ENCODE peak calls at places on chromosomes 11 and 22, in six cellular contexts. H, N, I, M, Y and E are unnamed samples.

GRCh38 chr11:35364101-35364780 is 55.1 kb downstream of the SLC1A2 start:
- DNase-seq in Y (peak; percentile 74), N (peak; percentile 62), I (peak; percentile 59), H (no peak), M (peak; percentile 96), E (peak; percentile 85)

GRCh38 chr11:129237880-129238638 is 45.9 kb upstream of the ARHGAP32 start:
- DNase-seq in I (no peak), H (no peak), Y (no peak), N (no peak), M (no peak), E (no peak)

GRCh38 chr11:63686912-63687311 is 5.6 kb downstream of the RTN3 start:
- DNase-seq in H (no peak), N (no peak), M (no peak), I (no peak), Y (no peak), E (no peak)

GRCh38 chr11:8107642-8108041 is 26.6 kb downstream of the TUB start:
- DNase-seq in M (no peak), H (no peak), N (no peak), I (no peak), Y (no peak), E (no peak)

GRCh38 chr11:35321532-35322320 is 97.6 kb downstream of the SLC1A2 start:
- DNase-seq in I (no peak), N (no peak), M (peak; percentile 68), H (no peak), Y (no peak), E (peak; percentile 56)

GRCh38 chr11:65809496-65809895 is 22.6 kb downstream of the OVOL1 start:
- DNase-seq in H (no peak), N (no peak), I (no peak), M (no peak), Y (no peak), E (no peak)

GRCh38 chr11:29328961-29329441 is 687.8 kb downstream of the KCNA4 start:
- DNase-seq in M (peak; percentile 14), N (no peak), Y (peak; percentile 84), H (no peak), I (no peak), E (peak; percentile 99)

GRCh38 chr11:36499325-36499724 is 10.7 kb downstream of the TRAF6 start:
- DNase-seq in H (no peak), Y (no peak), M (no peak), I (no peak), N (no peak), E (no peak)

GRCh38 chr11:2899080-2899783 is 13.7 kb upstream of the CDKN1C start:
- DNase-seq in I (peak; percentile 74), N (no peak), H (no peak), Y (no peak), M (peak; percentile 71), E (no peak)
- H3K4me3 ChIP-seq in I (no peak overlapping the region), N (peak overlapping the region; percentile 1), H (peak overlapping the region; percentile 31), Y (no peak overlapping the region), M (no peak overlapping the region), E (no peak overlapping the region)

DNA sequence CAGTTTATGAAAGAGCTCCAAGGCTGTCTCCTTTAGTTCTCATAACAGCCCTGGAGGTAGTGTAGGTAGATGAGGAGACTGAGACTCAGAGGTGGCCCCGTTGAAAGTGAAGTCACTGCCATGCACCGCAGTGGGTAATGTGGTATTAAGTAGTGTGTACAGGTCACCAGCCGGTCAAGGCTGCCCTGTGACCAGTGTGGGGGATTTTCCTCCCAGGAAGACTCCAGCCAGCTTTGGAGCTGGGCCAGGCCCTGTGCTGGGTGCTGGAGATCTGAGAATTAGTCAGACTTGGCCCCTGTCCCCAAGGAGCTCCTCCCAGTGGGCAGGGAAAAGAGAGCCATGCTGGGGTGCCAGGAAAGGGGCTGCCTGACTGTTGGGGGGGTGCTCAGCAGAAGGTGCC is 5.3 kb downstream of the OMP start:
- DNase-seq in M (peak; percentile 94), I (peak; percentile 72), N (peak; percentile 73), H (no peak), Y (peak; percentile 73), E (peak; percentile 51)
- TF ChIP-seq CTCF in M (no peak), I (no peak), N (no peak), H (no peak), Y (no peak), E (no peak)

DNA sequence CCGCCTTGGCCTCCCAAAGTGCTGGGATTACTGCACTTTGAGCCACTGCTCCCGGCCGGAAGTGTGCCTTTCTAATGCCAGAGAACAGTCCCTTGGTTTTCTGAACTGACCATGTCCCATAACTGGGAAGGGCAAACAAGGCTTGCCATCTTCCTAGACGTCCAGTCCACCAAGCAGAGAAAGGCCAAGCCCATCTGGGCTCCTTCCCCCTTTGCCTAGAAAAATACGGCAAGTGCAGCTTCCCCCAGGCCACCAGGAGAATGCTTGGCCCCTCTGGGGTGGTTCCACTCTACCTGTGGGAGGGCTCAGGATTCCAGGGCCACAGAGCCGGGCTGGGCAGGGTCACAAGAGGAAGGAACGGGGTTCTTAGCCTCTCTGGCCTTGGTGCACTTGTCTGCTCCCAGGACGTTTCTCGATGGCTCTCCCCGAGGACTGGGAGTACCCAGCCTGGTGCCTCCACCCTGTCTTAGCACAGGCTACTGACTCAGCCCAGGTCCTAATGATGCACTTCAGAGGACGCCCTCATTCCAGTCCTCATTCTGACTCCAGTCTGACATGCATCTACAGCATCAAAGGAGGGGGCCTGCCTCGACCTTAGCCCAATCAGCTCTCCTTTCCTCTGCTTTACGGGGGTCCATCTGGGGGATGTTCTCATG is 1.2 kb downstream of the USP2 start:
- DNase-seq in N (no peak), M (no peak), H (no peak), Y (no peak), I (no peak), E (no peak)
- H3K4me3 ChIP-seq in N (no peak overlapping the region), M (no peak overlapping the region), H (no peak overlapping the region), Y (no peak overlapping the region), I (no peak overlapping the region), E (no peak overlapping the region)

DNA sequence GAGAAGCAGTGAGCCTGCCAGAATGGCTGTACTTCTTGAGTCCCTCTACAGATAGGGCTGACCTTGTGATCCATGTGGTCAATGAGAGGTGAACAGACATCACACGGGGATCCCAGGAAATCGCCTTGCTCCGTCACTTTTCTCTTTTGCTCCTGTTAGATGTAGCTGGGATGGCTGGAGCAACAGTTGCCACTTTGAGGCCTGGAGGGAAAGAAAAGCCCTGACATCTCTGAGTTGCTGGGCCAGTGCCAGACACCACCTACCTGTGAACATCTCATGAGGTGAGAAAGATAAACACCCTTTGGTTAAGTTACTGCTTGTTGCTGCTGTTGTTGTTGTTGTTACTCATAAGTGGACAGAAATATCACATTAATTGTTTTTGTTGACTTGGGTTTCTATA is 840.3 kb downstream of the TBC1D22A start:
- DNase-seq in I (no peak), Y (no peak), N (no peak), M (no peak), H (no peak), E (no peak)
- TF ChIP-seq CTCF in I (no peak), Y (no peak), N (no peak), M (no peak), H (no peak), E (no peak)

GRCh38 chr11:73323464-73323863 is 15.4 kb downstream of the ARHGEF17 start:
- DNase-seq in N (peak; percentile 79), Y (no peak), H (no peak), M (peak; percentile 76), I (peak; percentile 78), E (no peak)
- H3K4me3 ChIP-seq in N (peak overlapping the region; percentile 14), Y (no peak overlapping the region), H (no peak overlapping the region), M (no peak overlapping the region), I (no peak overlapping the region), E (no peak overlapping the region)

GRCh38 chr11:44325698-44326097 is 15.8 kb upstream of the ALX4 start:
- DNase-seq in I (no peak), N (no peak), Y (no peak), M (no peak), H (no peak), E (no peak)

GRCh38 chr11:44324787-44325525 is 15.0 kb upstream of the ALX4 start:
- DNase-seq in M (no peak), Y (no peak), I (no peak), H (no peak), N (peak; percentile 28), E (no peak)

GRCh38 chr11:44326615-44327475 is 16.9 kb upstream of the ALX4 start:
- DNase-seq in N (peak; percentile 45), I (no peak), H (no peak), Y (no peak), M (no peak), E (no peak)

GRCh38 chr11:44329472-44330230 is 19.7 kb upstream of the ALX4 start:
- DNase-seq in Y (no peak), H (no peak), N (peak; percentile 27), M (no peak), I (no peak), E (no peak)

GRCh38 chr11:44327730-44328691 is 18.1 kb upstream of the ALX4 start:
- DNase-seq in N (peak; percentile 21), Y (peak; percentile 29), H (no peak), M (no peak), I (no peak), E (no peak)
- TF ChIP-seq CTCF in N (no peak), Y (peak; percentile 1), H (no peak), M (no peak), I (no peak), E (no peak)

GRCh38 chr11:60984616-60985015 is 13.1 kb downstream of the CD6 start:
- DNase-seq in H (no peak), Y (no peak), M (no peak), N (no peak), I (no peak), E (no peak)
- H3K4me3 ChIP-seq in H (peak overlapping the region; percentile 8), Y (no peak overlapping the region), M (no peak overlapping the region), N (no peak overlapping the region), I (no peak overlapping the region), E (no peak overlapping the region)

GRCh38 chr11:73539506-73540084 is 58.3 kb downstream of the FAM168A start:
- DNase-seq in M (no peak), N (no peak), H (no peak), Y (no peak), I (no peak), E (no peak)

GRCh38 chr11:73542175-73542574 is 55.7 kb downstream of the FAM168A start:
- DNase-seq in N (no peak), Y (no peak), I (no peak), H (no peak), M (no peak), E (no peak)

GRCh38 chr11:73538381-73538872 is 59.5 kb downstream of the FAM168A start:
- DNase-seq in I (no peak), M (no peak), Y (no peak), N (no peak), H (no peak), E (no peak)
- TF ChIP-seq CTCF in I (no peak), M (no peak), Y (no peak), N (no peak), H (no peak), E (no peak)